ENCODE peak calls at places on chromosomes 12 and 14, in nine cellular contexts. One of them, this sample, is unnamed.

GRCh38 chr14:104149617-104150141 is 11.3 kb downstream of the KIF26A start:
- DNase-seq in cardiac fibroblast: peak
- DNase-seq in AG09319: no peak
- DNase-seq in neural crest cell: no peak
- DNase-seq in C1 segment of cervical spinal cord: no peak
- DNase-seq in WTC11: peak
- DNase-seq in naive thymus-derived CD8-positive, alpha-beta T cell: no peak
- DNase-seq in dorsolateral prefrontal cortex: no peak
- DNase-seq in hippocampal formation: no peak
- DNase-seq in this sample: no peak

GRCh38 chr14:80762829-80763228 is 178.7 kb downstream of the CEP128 start:
- DNase-seq in cardiac fibroblast: no peak
- DNase-seq in AG09319: no peak
- DNase-seq in neural crest cell: no peak
- DNase-seq in C1 segment of cervical spinal cord: no peak
- DNase-seq in WTC11: no peak
- DNase-seq in naive thymus-derived CD8-positive, alpha-beta T cell: no peak
- DNase-seq in dorsolateral prefrontal cortex: no peak
- DNase-seq in hippocampal formation: no peak
- DNase-seq in this sample: peak

GRCh38 chr12:71014180-71014785 is 93.7 kb upstream of the PTPRR start:
- DNase-seq in cardiac fibroblast: peak
- DNase-seq in AG09319: no peak
- DNase-seq in neural crest cell: no peak
- DNase-seq in C1 segment of cervical spinal cord: no peak
- DNase-seq in WTC11: no peak
- DNase-seq in naive thymus-derived CD8-positive, alpha-beta T cell: no peak
- DNase-seq in dorsolateral prefrontal cortex: no peak
- DNase-seq in hippocampal formation: peak
- DNase-seq in this sample: peak

GRCh38 chr12:41552507-41553047 is 364.5 kb downstream of the PDZRN4 start:
- DNase-seq in cardiac fibroblast: no peak
- DNase-seq in AG09319: no peak
- DNase-seq in neural crest cell: no peak
- DNase-seq in C1 segment of cervical spinal cord: no peak
- DNase-seq in WTC11: no peak
- DNase-seq in naive thymus-derived CD8-positive, alpha-beta T cell: no peak
- DNase-seq in dorsolateral prefrontal cortex: no peak
- DNase-seq in hippocampal formation: no peak
- DNase-seq in this sample: peak

GRCh38 chr14:68749487-68750475 is 43.1 kb downstream of the ZFP36L1 start:
- DNase-seq in cardiac fibroblast: peak
- DNase-seq in AG09319: no peak
- DNase-seq in neural crest cell: no peak
- DNase-seq in C1 segment of cervical spinal cord: no peak
- DNase-seq in WTC11: no peak
- DNase-seq in naive thymus-derived CD8-positive, alpha-beta T cell: no peak
- DNase-seq in dorsolateral prefrontal cortex: no peak
- DNase-seq in hippocampal formation: no peak
- DNase-seq in this sample: peak

GRCh38 chr14:100271247-100271939 is 32.4 kb downstream of the YY1 start:
- DNase-seq in cardiac fibroblast: peak
- DNase-seq in AG09319: no peak
- DNase-seq in neural crest cell: no peak
- DNase-seq in C1 segment of cervical spinal cord: no peak
- DNase-seq in WTC11: no peak
- DNase-seq in naive thymus-derived CD8-positive, alpha-beta T cell: no peak
- DNase-seq in dorsolateral prefrontal cortex: no peak
- DNase-seq in hippocampal formation: no peak
- DNase-seq in this sample: peak

GRCh38 chr14:105738638-105739037 is 212.3 kb downstream of the TMEM121 start:
- DNase-seq in cardiac fibroblast: no peak
- DNase-seq in AG09319: no peak
- DNase-seq in neural crest cell: no peak
- DNase-seq in C1 segment of cervical spinal cord: no peak
- DNase-seq in WTC11: no peak
- DNase-seq in naive thymus-derived CD8-positive, alpha-beta T cell: no peak
- DNase-seq in dorsolateral prefrontal cortex: no peak
- DNase-seq in hippocampal formation: no peak
- DNase-seq in this sample: no peak

GRCh38 chr12:130537051-130537450 is 179.0 kb downstream of the RIMBP2 start:
- DNase-seq in cardiac fibroblast: no peak
- DNase-seq in AG09319: no peak
- DNase-seq in neural crest cell: no peak
- DNase-seq in C1 segment of cervical spinal cord: no peak
- DNase-seq in WTC11: no peak
- DNase-seq in naive thymus-derived CD8-positive, alpha-beta T cell: no peak
- DNase-seq in dorsolateral prefrontal cortex: no peak
- DNase-seq in hippocampal formation: no peak
- DNase-seq in this sample: no peak

GRCh38 chr12:117526756-117527479 is 165.5 kb upstream of the NOS1 start:
- DNase-seq in cardiac fibroblast: no peak
- DNase-seq in AG09319: no peak
- DNase-seq in neural crest cell: no peak
- DNase-seq in C1 segment of cervical spinal cord: no peak
- DNase-seq in WTC11: no peak
- DNase-seq in naive thymus-derived CD8-positive, alpha-beta T cell: no peak
- DNase-seq in dorsolateral prefrontal cortex: no peak
- DNase-seq in hippocampal formation: no peak
- DNase-seq in this sample: no peak

GRCh38 chr12:94183702-94184379 is 35.5 kb downstream of the PLXNC1 start:
- DNase-seq in cardiac fibroblast: no peak
- DNase-seq in AG09319: no peak
- DNase-seq in neural crest cell: no peak
- DNase-seq in C1 segment of cervical spinal cord: no peak
- DNase-seq in WTC11: no peak
- DNase-seq in naive thymus-derived CD8-positive, alpha-beta T cell: no peak
- DNase-seq in dorsolateral prefrontal cortex: no peak
- DNase-seq in hippocampal formation: no peak
- DNase-seq in this sample: no peak

GRCh38 chr14:76917759-76918175 is 91.6 kb downstream of the LRRC74A start:
- DNase-seq in cardiac fibroblast: peak
- DNase-seq in AG09319: no peak
- DNase-seq in neural crest cell: no peak
- DNase-seq in C1 segment of cervical spinal cord: peak
- DNase-seq in WTC11: no peak
- DNase-seq in naive thymus-derived CD8-positive, alpha-beta T cell: no peak
- DNase-seq in dorsolateral prefrontal cortex: peak
- DNase-seq in hippocampal formation: no peak
- DNase-seq in this sample: no peak

GRCh38 chr12:93139028-93139665 is 210.1 kb upstream of the EEA1 start:
- DNase-seq in cardiac fibroblast: no peak
- DNase-seq in AG09319: no peak
- DNase-seq in neural crest cell: no peak
- DNase-seq in C1 segment of cervical spinal cord: no peak
- DNase-seq in WTC11: no peak
- DNase-seq in naive thymus-derived CD8-positive, alpha-beta T cell: no peak
- DNase-seq in dorsolateral prefrontal cortex: no peak
- DNase-seq in hippocampal formation: no peak
- DNase-seq in this sample: no peak

GRCh38 chr12:526089-526488 is 66.3 kb downstream of the B4GALNT3 start:
- DNase-seq in cardiac fibroblast: no peak
- DNase-seq in AG09319: no peak
- DNase-seq in neural crest cell: no peak
- DNase-seq in C1 segment of cervical spinal cord: no peak
- DNase-seq in WTC11: no peak
- DNase-seq in naive thymus-derived CD8-positive, alpha-beta T cell: no peak
- DNase-seq in dorsolateral prefrontal cortex: no peak
- DNase-seq in hippocampal formation: no peak
- DNase-seq in this sample: no peak

GRCh38 chr14:56794557-56795283 is 15.6 kb downstream of the OTX2 start:
- DNase-seq in cardiac fibroblast: no peak
- DNase-seq in AG09319: no peak
- DNase-seq in neural crest cell: no peak
- DNase-seq in C1 segment of cervical spinal cord: no peak
- DNase-seq in WTC11: peak
- DNase-seq in naive thymus-derived CD8-positive, alpha-beta T cell: no peak
- DNase-seq in dorsolateral prefrontal cortex: no peak
- DNase-seq in hippocampal formation: no peak
- DNase-seq in this sample: no peak